ENCODE peak calls at places on chromosomes 1 and 21, in four cellular contexts. T is left cardiac atrium; J is HFFc6; Z is stimulated activated CD4-positive, alpha-beta T cell treated with anti-CD3 and anti-CD28 coated beads, Interleukin-12 subunit alpha, Interleukin-12 subunit beta, amount 100 ng/mL, for 24 hours. X is an unnamed sample.

GRCh38 chr1:68230901-68231626 is 1.3 kb downstream of the WLS start:
- DNase-seq in Z (no peak), J (no peak), T (peak), X (peak)

GRCh38 chr1:41340655-41341364 is 20.4 kb upstream of the FOXO6 start:
- DNase-seq in J (no peak), Z (no peak), T (no peak), X (no peak)

GRCh38 chr21:35063428-35064172 is 14.5 kb upstream of the RUNX1 start:
- DNase-seq in T (no peak), Z (no peak), J (no peak), X (no peak)

GRCh38 chr1:118291686-118292085 is 106.7 kb upstream of the SPAG17 start:
- DNase-seq in Z (no peak), T (peak), J (no peak), X (no peak)

GRCh38 chr1:241521718-241522117 is 2.2 kb upstream of the FH start:
- DNase-seq in J (no peak), Z (no peak), T (no peak), X (no peak)

GRCh38 chr1:18282851-18283600 is 175.4 kb downstream of the IGSF21 start:
- DNase-seq in T (no peak), Z (no peak), J (no peak), X (no peak)

GRCh38 chr1:164660415-164661174 is 101.6 kb downstream of the PBX1 start:
- DNase-seq in J (peak), Z (no peak), T (no peak), X (no peak)

GRCh38 chr21:39444406-39445145 is 1.0 kb downstream of the LCA5L start:
- DNase-seq in Z (no peak), T (no peak), J (peak), X (peak)

X was measured in uterus.